ENCODE peak calls at places on chromosomes 5 and 9, in four cellular contexts. L, E, S and K are unnamed samples.
A peak's percentile ranks its signal among the peaks of the same experiment; 100 is the strongest.

GRCh38 chr9:120447959-120448500 is 131.9 kb downstream of the CDK5RAP2 start:
- DNase-seq in L (no peak), E (no peak), S (no peak), K (no peak)

GRCh38 chr5:153157156-153157555 is 333.3 kb upstream of the GRIA1 start:
- DNase-seq in S (no peak), E (no peak), L (no peak), K (no peak)

GRCh38 chr5:40202852-40203440 is 476.8 kb upstream of the PTGER4 start:
- DNase-seq in E (no peak), S (no peak), L (no peak), K (no peak)

GRCh38 chr9:3916984-3917383 is 382.9 kb downstream of the GLIS3 start:
- DNase-seq in E (peak; percentile 82), L (no peak), S (no peak), K (no peak)

GRCh38 chr9:71703172-71703872 is 65.0 kb downstream of the CEMIP2 start:
- DNase-seq in L (no peak), E (no peak), S (no peak), K (no peak)

GRCh38 chr9:113556877-113557593 is 93.5 kb downstream of the RGS3 start:
- DNase-seq in E (peak; percentile 71), L (no peak), S (no peak), K (peak; percentile 24)

GRCh38 chr9:113737414-113738271 is 138.5 kb upstream of the ZNF618 start:
- DNase-seq in L (peak; percentile 12), E (peak; percentile 51), S (peak; percentile 67), K (no peak)

GRCh38 chr5:74648835-74649286 is 8.3 kb upstream of the ENC1 start:
- DNase-seq in S (no peak), L (peak; percentile 31), E (peak; percentile 65), K (no peak)

GRCh38 chr9:136438909-136439549 is 616 bp downstream of the INPP5E start:
- DNase-seq in L (peak; percentile 89), E (peak; percentile 11), S (no peak), K (peak; percentile 87)

GRCh38 chr9:134381262-134381661 is 55.0 kb downstream of the RXRA start:
- DNase-seq in L (no peak), E (no peak), S (no peak), K (no peak)

GRCh38 chr5:117614408-117614807 is 1039.8 kb upstream of the SEMA6A start:
- DNase-seq in E (no peak), S (no peak), L (no peak), K (no peak)

GRCh38 chr5:66821626-66822429 is 225.6 kb downstream of the MAST4 start:
- DNase-seq in E (no peak), L (no peak), S (no peak), K (no peak)

GRCh38 chr5:38796000-38796738 is 49.6 kb upstream of the OSMR start:
- DNase-seq in E (peak; percentile 69), L (no peak), S (no peak), K (no peak)

GRCh38 chr5:140107312-140108092 is 6.4 kb upstream of the PURA start:
- DNase-seq in E (peak; percentile 93), L (peak; percentile 86), S (peak; percentile 92), K (peak; percentile 99)

GRCh38 chr5:139277171-139277570 is 16.4 kb upstream of the MATR3 start:
- DNase-seq in L (no peak), S (no peak), E (no peak), K (no peak)

GRCh38 chr9:69484023-69484422 is 159.0 kb downstream of the ENTREP1 start:
- DNase-seq in L (no peak), E (no peak), S (no peak), K (no peak)

GRCh38 chr5:69042915-69043795 is 50.7 kb upstream of the SLC30A5 start:
- DNase-seq in L (peak; percentile 28), E (peak; percentile 93), S (peak; percentile 84), K (peak; percentile 76)
- TF ChIP-seq POLR2A in L (peak; percentile 14), E (no peak), S (no peak), K (no peak)

GRCh38 chr5:180070726-180071417 is 687 bp downstream of the RNF130 start:
- DNase-seq in E (peak; percentile 55), L (no peak), S (peak; percentile 51), K (no peak)

GRCh38 chr5:180071418-180072255 is at the start of gene RNF130:
- DNase-seq in L (peak; percentile 54), E (peak; percentile 88), S (peak; percentile 95), K (peak; percentile 99)

GRCh38 chr5:180067986-180068385 is 3.6 kb downstream of the RNF130 start:
- DNase-seq in E (no peak), L (no peak), S (no peak), K (no peak)

GRCh38 chr5:180068519-180069090 is 3.0 kb downstream of the RNF130 start:
- DNase-seq in S (no peak), E (no peak), L (no peak), K (no peak)

DNA sequence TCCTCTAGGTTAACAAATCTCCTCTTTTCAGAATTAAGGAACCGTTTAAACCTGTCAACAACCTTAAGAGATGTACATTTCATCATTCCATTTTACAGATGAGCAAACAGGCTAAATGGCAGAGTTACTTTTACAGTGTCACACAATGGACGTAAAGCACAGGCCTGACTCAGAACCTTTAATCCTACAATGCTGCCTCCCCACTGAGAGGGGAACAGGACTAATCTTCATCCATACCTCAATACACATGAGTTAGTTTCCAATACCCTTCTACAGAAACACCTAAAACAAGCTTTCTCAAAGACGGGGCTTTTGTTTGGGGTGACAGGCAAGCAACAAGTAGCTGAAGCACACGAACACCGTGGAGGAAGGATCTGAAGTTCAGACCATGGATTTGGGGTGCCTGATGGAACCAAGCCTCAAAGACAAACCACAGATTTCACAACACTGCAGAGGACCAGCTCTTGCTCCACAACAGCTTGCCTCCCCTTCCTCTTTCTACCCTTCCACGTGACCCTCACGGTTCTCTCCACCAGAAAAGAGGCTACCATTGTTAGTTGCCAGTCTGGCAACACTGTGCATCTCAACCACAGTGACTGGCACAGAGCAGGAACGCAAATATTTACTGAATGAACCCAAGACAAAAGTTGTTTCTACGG is 1.8 kb downstream of the RNF130 start:
- DNase-seq in L (no peak), S (no peak), E (no peak), K (no peak)
- TF ChIP-seq POLR2A in L (no peak), S (no peak), E (no peak), K (no peak)

DNA sequence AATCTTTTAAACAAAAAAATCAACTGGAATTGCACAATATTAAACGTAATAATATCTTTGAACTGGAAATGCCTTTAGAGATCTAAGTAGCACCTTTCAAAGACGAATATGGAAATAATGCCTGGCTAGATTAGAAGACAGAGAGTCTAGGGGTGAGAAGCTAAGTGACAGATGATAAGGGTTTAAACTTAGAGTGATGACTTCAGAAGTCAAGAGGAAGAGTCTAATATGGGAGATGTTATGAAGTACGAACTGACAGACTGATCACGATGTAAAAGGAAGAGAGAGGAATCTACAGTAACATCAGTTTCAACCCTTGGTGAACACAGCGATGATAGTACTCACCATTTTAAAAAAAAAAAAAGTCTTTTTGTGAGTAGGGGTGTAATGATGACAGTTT is 57.9 kb downstream of the HINT1 start:
- DNase-seq in S (no peak), L (no peak), E (no peak), K (no peak)
- TF ChIP-seq POLR2A in S (no peak), L (no peak), E (no peak), K (no peak)

GRCh38 chr9:124295097-124295794 is 37.5 kb downstream of the NEK6 start:
- DNase-seq in E (no peak), L (peak; percentile 61), S (no peak), K (no peak)
- TF ChIP-seq POLR2A in E (no peak), L (peak; percentile 12), S (no peak), K (no peak)